ENCODE peak calls at places on chromosomes 13 and 19, in five cellular contexts. Y, I, T, C and K are unnamed samples.

GRCh38 chr13:46679369-46680180 is 117.4 kb downstream of the ESD start:
- DNase-seq in I (no peak), T (peak; percentile 88), Y (no peak), C (peak; percentile 71), K (peak; percentile 87)

GRCh38 chr19:1167687-1168561 is 6.1 kb downstream of the SBNO2 start:
- DNase-seq in C (no peak), T (no peak), I (no peak), Y (no peak), K (no peak)

GRCh38 chr13:78022164-78022877 is 103.7 kb upstream of the EDNRB start:
- DNase-seq in T (peak; percentile 77), C (peak; percentile 82), Y (no peak), I (no peak), K (peak; percentile 88)

GRCh38 chr19:41546386-41546789 is 29.6 kb upstream of the CEACAM21 start:
- DNase-seq in T (no peak), Y (no peak), C (no peak), I (no peak), K (peak; percentile 82)

GRCh38 chr19:4140237-4140711 is 13.2 kb upstream of the CREB3L3 start:
- DNase-seq in I (peak; percentile 61), Y (no peak), T (peak; percentile 86), C (peak; percentile 75), K (peak; percentile 80)

GRCh38 chr19:50667177-50667758 is 18.0 kb downstream of the C19orf81 start:
- DNase-seq in T (no peak), C (no peak), I (peak; percentile 60), Y (no peak), K (no peak)

GRCh38 chr19:17834350-17835181 is 13.2 kb downstream of the JAK3 start:
- DNase-seq in I (no peak), T (no peak), C (no peak), Y (no peak), K (no peak)

GRCh38 chr13:51560336-51560735 is 23.9 kb upstream of the WDFY2 start:
- DNase-seq in Y (no peak), I (no peak), T (no peak), C (no peak), K (peak; percentile 24)

GRCh38 chr19:40672573-40673299 is 17.7 kb downstream of the NUMBL start:
- DNase-seq in C (no peak), Y (no peak), T (no peak), I (no peak), K (no peak)

GRCh38 chr13:94707400-94708021 is 4.8 kb downstream of the SOX21 start:
- DNase-seq in I (no peak), C (no peak), T (no peak), Y (no peak), K (no peak)

GRCh38 chr13:28872427-28873176 is 52.5 kb downstream of the MTUS2 start:
- DNase-seq in I (no peak), C (no peak), Y (no peak), T (no peak), K (no peak)

GRCh38 chr19:9808855-9809646 is 9.8 kb downstream of the FBXL12 start:
- DNase-seq in T (no peak), C (no peak), I (no peak), Y (no peak), K (no peak)

GRCh38 chr13:27038323-27038722 is 133.3 kb downstream of the USP12 start:
- DNase-seq in I (no peak), T (peak; percentile 82), Y (no peak), C (peak; percentile 69), K (no peak)

GRCh38 chr13:94464771-94465170 is 14.7 kb downstream of the DCT start:
- DNase-seq in T (no peak), C (no peak), I (no peak), Y (no peak), K (no peak)

GRCh38 chr19:49987159-49987698 is 26.3 kb upstream of the SIGLEC11 start:
- DNase-seq in C (peak; percentile 95), I (peak; percentile 86), Y (peak; percentile 87), T (peak; percentile 93), K (peak; percentile 88)

GRCh38 chr13:60755380-60756163 is 358.6 kb downstream of the TDRD3 start:
- DNase-seq in C (no peak), I (no peak), T (no peak), Y (no peak), K (no peak)

GRCh38 chr19:39212377-39212742 is 8.3 kb upstream of the SYCN start:
- DNase-seq in I (no peak), T (peak; percentile 14), C (peak; percentile 21), Y (peak; percentile 40), K (peak; percentile 48)
- TF ChIP-seq CTCF in I (no peak), T (peak; percentile 59), C (peak; percentile 29), Y (no peak), K (peak; percentile 48)

DNA sequence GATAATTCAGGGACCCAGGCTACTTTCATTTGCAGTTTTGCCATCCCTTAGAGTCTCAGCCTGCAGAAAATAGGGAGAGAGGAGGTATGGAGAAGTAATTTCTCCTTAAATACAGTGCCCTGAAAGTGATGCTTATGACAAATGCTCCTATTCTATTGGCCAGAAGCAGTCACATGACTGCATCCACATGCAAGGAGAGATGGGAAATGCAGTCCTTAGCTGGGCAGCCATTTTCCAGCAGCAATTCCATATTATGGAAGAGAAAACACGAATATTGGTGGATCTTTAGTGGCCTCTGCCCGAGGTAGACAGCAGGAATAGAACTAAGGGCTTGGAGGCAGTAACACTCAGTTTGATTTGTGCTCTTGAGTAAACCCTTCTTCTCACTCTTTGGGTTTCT is 39.4 kb downstream of the VAV1 start:
- DNase-seq in C (peak; percentile 83), T (peak; percentile 75), Y (no peak), I (no peak), K (peak; percentile 47)
- H3K4me3 ChIP-seq in C (no peak overlapping the region), T (no peak overlapping the region), Y (no peak overlapping the region), I (no peak overlapping the region), K (no peak overlapping the region)

GRCh38 chr19:31357315-31357673 is 8.1 kb upstream of the TSHZ3 start:
- DNase-seq in T (no peak), I (no peak), C (no peak), Y (no peak), K (no peak)
- TF ChIP-seq CTCF in T (no peak), I (no peak), C (no peak), Y (no peak), K (no peak)

GRCh38 chr19:55283548-55284393 is at the start of gene BRSK1:
- DNase-seq in T (peak; percentile 36), Y (no peak), I (no peak), C (peak; percentile 60), K (no peak)

GRCh38 chr19:55279773-55280643 is at the start of gene HSPBP1:
- DNase-seq in I (peak; percentile 95), T (peak; percentile 97), Y (peak; percentile 94), C (peak; percentile 95), K (peak; percentile 98)

GRCh38 chr19:55287361-55288079 is 3.7 kb downstream of the BRSK1 start:
- DNase-seq in T (no peak), I (no peak), Y (no peak), C (no peak), K (no peak)

GRCh38 chr19:55285225-55285890 is 1.6 kb downstream of the BRSK1 start:
- DNase-seq in I (no peak), C (no peak), T (no peak), Y (no peak), K (no peak)

GRCh38 chr19:55284405-55285058 is 735 bp downstream of the BRSK1 start:
- DNase-seq in T (no peak), I (no peak), C (no peak), Y (no peak), K (no peak)
- H3K4me3 ChIP-seq in T (peak overlapping the region; percentile 44), I (no peak overlapping the region), C (peak overlapping the region; percentile 51), Y (no peak overlapping the region), K (no peak overlapping the region)

DNA sequence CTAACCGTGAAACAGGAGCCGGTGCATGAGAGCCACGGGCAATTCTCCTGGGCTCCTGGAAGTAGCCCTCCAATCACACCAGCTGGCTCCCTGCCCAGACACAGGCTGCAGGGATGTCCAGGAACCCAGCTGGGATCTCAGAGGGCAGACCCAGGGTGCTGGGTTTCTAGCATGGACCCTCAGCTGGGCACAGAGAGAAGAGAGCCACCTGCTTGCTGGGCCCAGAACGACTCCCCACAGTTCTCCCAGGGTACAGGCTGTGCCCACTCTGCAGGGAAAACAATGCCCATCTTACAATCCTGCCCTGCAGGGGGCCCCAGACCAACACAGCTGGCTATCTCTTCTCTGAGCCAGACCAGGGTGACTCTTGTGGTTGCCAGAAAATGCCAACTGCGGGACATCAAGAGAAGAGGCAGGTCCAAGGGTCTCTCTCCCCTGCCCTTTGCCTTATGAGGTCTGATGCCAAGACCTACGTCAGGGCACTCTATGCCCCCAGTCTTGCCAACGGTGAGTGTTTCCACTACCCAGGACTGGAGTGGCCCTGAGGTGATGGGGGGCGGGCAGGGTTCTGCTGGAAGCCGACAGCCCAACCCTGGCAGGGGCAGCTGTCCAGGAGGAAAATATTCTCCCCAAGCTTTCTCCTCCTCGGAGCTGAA is 64.6 kb downstream of the CEBPG start:
- DNase-seq in I (peak; percentile 47), C (peak; percentile 29), T (peak; percentile 22), Y (no peak), K (no peak)
- TF ChIP-seq CTCF in I (no peak), C (peak; percentile 25), T (no peak), Y (no peak), K (no peak)

GRCh38 chr13:110396913-110397379 is 89.9 kb downstream of the COL4A2 start:
- DNase-seq in C (peak; percentile 100), I (no peak), T (peak; percentile 100), Y (peak; percentile 75), K (no peak)
- H3K4me3 ChIP-seq in C (peak overlapping the region; percentile 43), I (no peak overlapping the region), T (peak overlapping the region; percentile 6), Y (peak overlapping the region; percentile 1), K (no peak overlapping the region)

GRCh38 chr19:5891938-5892771 is 11.4 kb downstream of the NDUFA11 start:
- DNase-seq in C (peak; percentile 46), Y (no peak), I (no peak), T (peak; percentile 51), K (no peak)
- TF ChIP-seq CTCF in C (peak; percentile 69), Y (peak; percentile 48), I (peak; percentile 68), T (peak; percentile 80), K (peak; percentile 54)

GRCh38 chr19:52191374-52191773 is 1.5 kb downstream of the PPP2R1A start:
- DNase-seq in C (no peak), I (no peak), Y (no peak), T (no peak), K (no peak)
- H3K4me3 ChIP-seq in C (peak overlapping the region; percentile 91), I (peak overlapping the region; percentile 85), Y (peak overlapping the region; percentile 79), T (peak overlapping the region; percentile 98), K (peak overlapping the region; percentile 96)

DNA sequence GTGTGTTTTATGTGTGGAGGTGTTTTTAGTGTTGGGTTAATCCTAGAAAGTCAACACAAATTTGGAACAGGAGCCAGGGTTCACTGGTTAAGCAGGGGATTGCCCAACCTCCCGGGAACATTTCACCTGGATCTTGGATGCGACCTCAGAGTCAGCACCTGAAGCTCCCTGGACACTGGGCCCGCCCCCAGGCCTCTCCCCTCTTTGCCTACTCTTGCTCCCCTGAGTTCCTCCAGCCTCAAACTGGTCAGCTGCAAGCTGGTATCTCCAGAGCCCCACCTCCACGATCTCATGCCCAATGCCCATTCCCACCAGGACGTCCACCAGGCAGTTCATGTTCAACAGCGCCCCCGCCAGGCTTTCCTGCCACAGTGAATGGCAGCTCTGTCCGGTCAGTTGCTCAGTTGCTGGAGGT is 9.7 kb downstream of the HSD17B14 start:
- DNase-seq in T (no peak), Y (peak; percentile 58), I (peak; percentile 67), C (no peak), K (no peak)
- TF ChIP-seq CTCF in T (peak; percentile 32), Y (no peak), I (no peak), C (peak; percentile 10), K (no peak)